ENCODE peak calls at places on chromosomes 4 and X, in ten cellular contexts. One of them, this sample, is unnamed.

GRCh38 chrX:11438767-11439166 is 145.6 kb downstream of the AMELX start:
- DNase-seq in psoas muscle: no peak
- DNase-seq in myocyte: no peak
- DNase-seq in HFF-Myc: no peak
- DNase-seq in HFFc6: no peak
- DNase-seq in iris pigment epithelial cell: peak; percentile 77
- DNase-seq in fibroblast of mammary gland: peak; percentile 75
- DNase-seq in AG04450: no peak
- DNase-seq in central memory CD4-positive, alpha-beta T cell: no peak
- DNase-seq in breast epithelium: no peak
- DNase-seq in this sample: no peak

GRCh38 chr4:54103190-54103574 is 3.2 kb downstream of the GSX2 start:
- DNase-seq in psoas muscle: no peak
- DNase-seq in myocyte: no peak
- DNase-seq in HFF-Myc: no peak
- DNase-seq in HFFc6: no peak
- DNase-seq in iris pigment epithelial cell: no peak
- DNase-seq in fibroblast of mammary gland: no peak
- DNase-seq in AG04450: no peak
- DNase-seq in central memory CD4-positive, alpha-beta T cell: no peak
- DNase-seq in breast epithelium: no peak
- DNase-seq in this sample: no peak

GRCh38 chr4:177285953-177286352 is 23.7 kb upstream of the NEIL3 start:
- DNase-seq in psoas muscle: no peak
- DNase-seq in myocyte: no peak
- DNase-seq in HFF-Myc: no peak
- DNase-seq in HFFc6: no peak
- DNase-seq in iris pigment epithelial cell: no peak
- DNase-seq in fibroblast of mammary gland: no peak
- DNase-seq in AG04450: no peak
- DNase-seq in central memory CD4-positive, alpha-beta T cell: no peak
- DNase-seq in breast epithelium: no peak
- DNase-seq in this sample: no peak

GRCh38 chr4:129220254-129220653 is 124.3 kb downstream of the C4orf33 start:
- DNase-seq in psoas muscle: no peak
- DNase-seq in myocyte: no peak
- DNase-seq in HFF-Myc: no peak
- DNase-seq in HFFc6: no peak
- DNase-seq in iris pigment epithelial cell: no peak
- DNase-seq in fibroblast of mammary gland: no peak
- DNase-seq in AG04450: no peak
- DNase-seq in central memory CD4-positive, alpha-beta T cell: no peak
- DNase-seq in breast epithelium: no peak
- DNase-seq in this sample: no peak

GRCh38 chrX:19735244-19735643 is 152.2 kb downstream of the SH3KBP1 start:
- DNase-seq in psoas muscle: no peak
- DNase-seq in myocyte: no peak
- DNase-seq in HFF-Myc: no peak
- DNase-seq in HFFc6: no peak
- DNase-seq in iris pigment epithelial cell: no peak
- DNase-seq in fibroblast of mammary gland: no peak
- DNase-seq in AG04450: no peak
- DNase-seq in central memory CD4-positive, alpha-beta T cell: no peak
- DNase-seq in breast epithelium: no peak
- DNase-seq in this sample: no peak

GRCh38 chrX:72079607-72080006 is 52.1 kb downstream of the RTL5 start:
- DNase-seq in psoas muscle: peak; percentile 31
- DNase-seq in myocyte: no peak
- DNase-seq in HFF-Myc: no peak
- DNase-seq in HFFc6: no peak
- DNase-seq in iris pigment epithelial cell: no peak
- DNase-seq in fibroblast of mammary gland: no peak
- DNase-seq in AG04450: no peak
- DNase-seq in central memory CD4-positive, alpha-beta T cell: no peak
- DNase-seq in breast epithelium: no peak
- DNase-seq in this sample: no peak

GRCh38 chrX:12974797-12975669 is at the start of gene TMSB4X:
- DNase-seq in psoas muscle: peak; percentile 82
- DNase-seq in myocyte: peak; percentile 85
- DNase-seq in HFF-Myc: no peak
- DNase-seq in HFFc6: peak; percentile 83
- DNase-seq in iris pigment epithelial cell: peak; percentile 76
- DNase-seq in fibroblast of mammary gland: peak; percentile 70
- DNase-seq in AG04450: no peak
- DNase-seq in central memory CD4-positive, alpha-beta T cell: peak; percentile 79
- DNase-seq in breast epithelium: peak; percentile 87
- DNase-seq in this sample: no peak

GRCh38 chrX:23749576-23749975 is 6.5 kb upstream of the ACOT9 start:
- DNase-seq in psoas muscle: no peak
- DNase-seq in myocyte: no peak
- DNase-seq in HFF-Myc: no peak
- DNase-seq in HFFc6: no peak
- DNase-seq in iris pigment epithelial cell: no peak
- DNase-seq in fibroblast of mammary gland: no peak
- DNase-seq in AG04450: no peak
- DNase-seq in central memory CD4-positive, alpha-beta T cell: no peak
- DNase-seq in breast epithelium: no peak
- DNase-seq in this sample: no peak

GRCh38 chr4:40254961-40255721 is 58.3 kb downstream of the RHOH start:
- DNase-seq in psoas muscle: no peak
- DNase-seq in myocyte: peak; percentile 31
- DNase-seq in HFF-Myc: peak; percentile 25
- DNase-seq in HFFc6: peak; percentile 78
- DNase-seq in iris pigment epithelial cell: peak; percentile 83
- DNase-seq in fibroblast of mammary gland: peak; percentile 87
- DNase-seq in AG04450: no peak
- DNase-seq in central memory CD4-positive, alpha-beta T cell: no peak
- DNase-seq in breast epithelium: no peak
- DNase-seq in this sample: no peak

GRCh38 chrX:22424919-22425318 is 152.2 kb downstream of the CBLL2 start:
- DNase-seq in psoas muscle: no peak
- DNase-seq in myocyte: no peak
- DNase-seq in HFF-Myc: no peak
- DNase-seq in HFFc6: no peak
- DNase-seq in iris pigment epithelial cell: no peak
- DNase-seq in fibroblast of mammary gland: no peak
- DNase-seq in AG04450: no peak
- DNase-seq in central memory CD4-positive, alpha-beta T cell: no peak
- DNase-seq in breast epithelium: no peak
- DNase-seq in this sample: no peak

GRCh38 chr4:106587558-106587957 is 219.0 kb upstream of the GIMD1 start:
- DNase-seq in psoas muscle: no peak
- DNase-seq in myocyte: peak; percentile 71
- DNase-seq in HFF-Myc: peak; percentile 74
- DNase-seq in HFFc6: peak; percentile 77
- DNase-seq in iris pigment epithelial cell: peak; percentile 75
- DNase-seq in fibroblast of mammary gland: peak; percentile 64
- DNase-seq in AG04450: peak; percentile 18
- DNase-seq in central memory CD4-positive, alpha-beta T cell: no peak
- DNase-seq in breast epithelium: no peak
- DNase-seq in this sample: no peak

GRCh38 chrX:154413142-154413541 is 1.8 kb downstream of the TAFAZZIN start:
- DNase-seq in psoas muscle: no peak
- DNase-seq in myocyte: no peak
- DNase-seq in HFF-Myc: no peak
- DNase-seq in HFFc6: no peak
- DNase-seq in iris pigment epithelial cell: no peak
- DNase-seq in fibroblast of mammary gland: no peak
- DNase-seq in AG04450: no peak
- DNase-seq in central memory CD4-positive, alpha-beta T cell: no peak
- DNase-seq in breast epithelium: no peak
- DNase-seq in this sample: no peak

GRCh38 chrX:152926279-152926678 is 28.4 kb downstream of the ZNF185 start:
- DNase-seq in psoas muscle: no peak
- DNase-seq in myocyte: peak; percentile 71
- DNase-seq in HFF-Myc: peak; percentile 73
- DNase-seq in HFFc6: peak; percentile 56
- DNase-seq in iris pigment epithelial cell: peak; percentile 54
- DNase-seq in fibroblast of mammary gland: peak; percentile 74
- DNase-seq in AG04450: no peak
- DNase-seq in central memory CD4-positive, alpha-beta T cell: peak; percentile 9
- DNase-seq in breast epithelium: peak; percentile 63
- DNase-seq in this sample: peak; percentile 28

GRCh38 chr4:110003401-110004187 is 90.9 kb downstream of the EGF start:
- DNase-seq in psoas muscle: no peak
- DNase-seq in myocyte: no peak
- DNase-seq in HFF-Myc: no peak
- DNase-seq in HFFc6: peak; percentile 8
- DNase-seq in iris pigment epithelial cell: no peak
- DNase-seq in fibroblast of mammary gland: peak; percentile 16
- DNase-seq in AG04450: no peak
- DNase-seq in central memory CD4-positive, alpha-beta T cell: no peak
- DNase-seq in breast epithelium: no peak
- DNase-seq in this sample: no peak

GRCh38 chr4:185742766-185743165 is 69.2 kb downstream of the SORBS2 start:
- DNase-seq in psoas muscle: no peak
- DNase-seq in myocyte: peak; percentile 74
- DNase-seq in HFF-Myc: no peak
- DNase-seq in HFFc6: no peak
- DNase-seq in iris pigment epithelial cell: peak; percentile 52
- DNase-seq in fibroblast of mammary gland: no peak
- DNase-seq in AG04450: no peak
- DNase-seq in central memory CD4-positive, alpha-beta T cell: no peak
- DNase-seq in breast epithelium: no peak
- DNase-seq in this sample: no peak

GRCh38 chr4:148359769-148360168 is 82.4 kb downstream of the NR3C2 start:
- DNase-seq in psoas muscle: no peak
- DNase-seq in myocyte: no peak
- DNase-seq in HFF-Myc: no peak
- DNase-seq in HFFc6: no peak
- DNase-seq in iris pigment epithelial cell: no peak
- DNase-seq in fibroblast of mammary gland: no peak
- DNase-seq in AG04450: no peak
- DNase-seq in central memory CD4-positive, alpha-beta T cell: no peak
- DNase-seq in breast epithelium: no peak
- DNase-seq in this sample: no peak

GRCh38 chrX:19912-20571 is 261.1 kb upstream of the PLCXD1 start:
- DNase-seq in psoas muscle: no peak
- DNase-seq in myocyte: no peak
- DNase-seq in HFF-Myc: no peak
- DNase-seq in HFFc6: no peak
- DNase-seq in iris pigment epithelial cell: peak; percentile 0
- DNase-seq in fibroblast of mammary gland: no peak
- DNase-seq in AG04450: no peak
- DNase-seq in central memory CD4-positive, alpha-beta T cell: no peak
- DNase-seq in breast epithelium: peak; percentile 37
- DNase-seq in this sample: no peak

GRCh38 chrX:48676893-48677270 is 6.7 kb upstream of the WAS start:
- DNase-seq in psoas muscle: no peak
- DNase-seq in myocyte: no peak
- DNase-seq in HFF-Myc: no peak
- DNase-seq in HFFc6: no peak
- DNase-seq in iris pigment epithelial cell: no peak
- DNase-seq in fibroblast of mammary gland: no peak
- DNase-seq in AG04450: no peak
- DNase-seq in central memory CD4-positive, alpha-beta T cell: peak; percentile 20
- DNase-seq in breast epithelium: no peak
- DNase-seq in this sample: no peak

GRCh38 chr4:4755306-4755705 is 104.2 kb upstream of the MSX1 start:
- DNase-seq in psoas muscle: no peak
- DNase-seq in myocyte: no peak
- DNase-seq in HFF-Myc: no peak
- DNase-seq in HFFc6: no peak
- DNase-seq in iris pigment epithelial cell: no peak
- DNase-seq in fibroblast of mammary gland: no peak
- DNase-seq in AG04450: no peak
- DNase-seq in central memory CD4-positive, alpha-beta T cell: no peak
- DNase-seq in breast epithelium: no peak
- DNase-seq in this sample: no peak

GRCh38 chr4:88158360-88159136 is at the start of gene ABCG2:
- DNase-seq in psoas muscle: peak; percentile 26
- DNase-seq in myocyte: peak; percentile 34
- DNase-seq in HFF-Myc: peak; percentile 67
- DNase-seq in HFFc6: peak; percentile 7
- DNase-seq in iris pigment epithelial cell: peak; percentile 53
- DNase-seq in fibroblast of mammary gland: peak; percentile 59
- DNase-seq in AG04450: peak; percentile 23
- DNase-seq in central memory CD4-positive, alpha-beta T cell: peak; percentile 19
- DNase-seq in breast epithelium: no peak
- DNase-seq in this sample: no peak

GRCh38 chrX:96685205-96686099 is 810 bp downstream of the DIAPH2 start:
- DNase-seq in psoas muscle: peak; percentile 37
- DNase-seq in myocyte: peak; percentile 44
- DNase-seq in HFF-Myc: no peak
- DNase-seq in HFFc6: peak; percentile 29
- DNase-seq in iris pigment epithelial cell: peak; percentile 42
- DNase-seq in fibroblast of mammary gland: peak; percentile 70
- DNase-seq in AG04450: no peak
- DNase-seq in central memory CD4-positive, alpha-beta T cell: peak; percentile 25
- DNase-seq in breast epithelium: no peak
- DNase-seq in this sample: no peak

GRCh38 chr4:48543796-48544195 is 53.7 kb downstream of the ZAR1 start:
- DNase-seq in psoas muscle: no peak
- DNase-seq in myocyte: no peak
- DNase-seq in HFF-Myc: no peak
- DNase-seq in HFFc6: no peak
- DNase-seq in iris pigment epithelial cell: peak; percentile 24
- DNase-seq in fibroblast of mammary gland: no peak
- DNase-seq in AG04450: no peak
- DNase-seq in central memory CD4-positive, alpha-beta T cell: no peak
- DNase-seq in breast epithelium: no peak
- DNase-seq in this sample: no peak

GRCh38 chr4:24105183-24106039 is 215.6 kb upstream of the PPARGC1A start:
- DNase-seq in psoas muscle: peak; percentile 26
- DNase-seq in myocyte: peak; percentile 78
- DNase-seq in HFF-Myc: peak; percentile 66
- DNase-seq in HFFc6: peak; percentile 86
- DNase-seq in iris pigment epithelial cell: peak; percentile 98
- DNase-seq in fibroblast of mammary gland: peak; percentile 99
- DNase-seq in AG04450: peak; percentile 90
- DNase-seq in central memory CD4-positive, alpha-beta T cell: no peak
- DNase-seq in breast epithelium: no peak
- DNase-seq in this sample: no peak

GRCh38 chr4:156497486-156497885 is 474.1 kb downstream of the PDGFC start:
- DNase-seq in psoas muscle: no peak
- DNase-seq in myocyte: no peak
- DNase-seq in HFF-Myc: no peak
- DNase-seq in HFFc6: no peak
- DNase-seq in iris pigment epithelial cell: no peak
- DNase-seq in fibroblast of mammary gland: no peak
- DNase-seq in AG04450: no peak
- DNase-seq in central memory CD4-positive, alpha-beta T cell: no peak
- DNase-seq in breast epithelium: no peak
- DNase-seq in this sample: no peak

GRCh38 chr4:48235050-48235449 is 34.6 kb downstream of the TEC start:
- DNase-seq in psoas muscle: no peak
- DNase-seq in myocyte: no peak
- DNase-seq in HFF-Myc: no peak
- DNase-seq in HFFc6: no peak
- DNase-seq in iris pigment epithelial cell: no peak
- DNase-seq in fibroblast of mammary gland: no peak
- DNase-seq in AG04450: no peak
- DNase-seq in central memory CD4-positive, alpha-beta T cell: no peak
- DNase-seq in breast epithelium: no peak
- DNase-seq in this sample: no peak

GRCh38 chr4:153387981-153388380 is 43.5 kb downstream of the MND1 start:
- DNase-seq in psoas muscle: no peak
- DNase-seq in myocyte: no peak
- DNase-seq in HFF-Myc: no peak
- DNase-seq in HFFc6: no peak
- DNase-seq in iris pigment epithelial cell: no peak
- DNase-seq in fibroblast of mammary gland: no peak
- DNase-seq in AG04450: no peak
- DNase-seq in central memory CD4-positive, alpha-beta T cell: no peak
- DNase-seq in breast epithelium: no peak
- DNase-seq in this sample: no peak

GRCh38 chr4:75180790-75181776 is 248.2 kb downstream of the PARM1 start:
- DNase-seq in psoas muscle: no peak
- DNase-seq in myocyte: no peak
- DNase-seq in HFF-Myc: no peak
- DNase-seq in HFFc6: no peak
- DNase-seq in iris pigment epithelial cell: no peak
- DNase-seq in fibroblast of mammary gland: no peak
- DNase-seq in AG04450: no peak
- DNase-seq in central memory CD4-positive, alpha-beta T cell: no peak
- DNase-seq in breast epithelium: no peak
- DNase-seq in this sample: no peak

GRCh38 chr4:8698341-8699062 is 105.9 kb downstream of the CPZ start:
- DNase-seq in psoas muscle: no peak
- DNase-seq in myocyte: no peak
- DNase-seq in HFF-Myc: no peak
- DNase-seq in HFFc6: no peak
- DNase-seq in iris pigment epithelial cell: no peak
- DNase-seq in fibroblast of mammary gland: no peak
- DNase-seq in AG04450: no peak
- DNase-seq in central memory CD4-positive, alpha-beta T cell: no peak
- DNase-seq in breast epithelium: no peak
- DNase-seq in this sample: no peak

This sample was measured in LNCaP clone FGC.